ENCODE peak calls at places on chromosomes 13 and 19, in seven cellular contexts. P is IMR-90, Z is H9, U is trophoblast cell, X is mesendoderm, Y is neuronal stem cell, B is H1. M is an unnamed sample.

GRCh38 chr13:33349996-33350826 is 64.7 kb upstream of the STARD13 start:
- DNase-seq in X (peak; percentile 26), U (peak; percentile 35), P (peak; percentile 39), B (peak; percentile 60), Y (peak; percentile 8), Z (peak; percentile 32), M (peak; percentile 66)

GRCh38 chr13:80665792-80666333 is 324.9 kb upstream of the SPRY2 start:
- DNase-seq in B (no peak), U (no peak), Y (no peak), Z (no peak), X (peak; percentile 61), P (no peak), M (no peak)

GRCh38 chr13:113573065-113573464 is 11.5 kb upstream of the TFDP1 start:
- DNase-seq in B (no peak), P (no peak), Z (no peak), Y (no peak), X (no peak), U (no peak), M (no peak)

GRCh38 chr13:22793598-22794134 is 387.1 kb upstream of the SGCG start:
- DNase-seq in B (no peak), Y (no peak), X (peak; percentile 50), Z (no peak), U (peak; percentile 51), P (no peak), M (no peak)

GRCh38 chr19:49690656-49691242 is at the start of gene CPT1C:
- DNase-seq in Z (peak; percentile 93), B (peak; percentile 94), U (peak; percentile 37), X (peak; percentile 93), P (peak; percentile 79), Y (peak; percentile 91), M (peak; percentile 85)

GRCh38 chr13:113860579-113861432 is 3.1 kb downstream of the GAS6 start:
- DNase-seq in X (peak; percentile 92), Z (peak; percentile 80), B (peak; percentile 78), U (no peak), Y (no peak), P (no peak), M (no peak)

GRCh38 chr13:97018029-97018819 is 23.9 kb upstream of the OXGR1 start:
- DNase-seq in Z (peak; percentile 51), Y (no peak), P (peak; percentile 61), X (peak; percentile 91), B (peak; percentile 58), U (peak; percentile 98), M (peak; percentile 71)

GRCh38 chr13:34108396-34108795 is 290.4 kb downstream of the RFC3 start:
- DNase-seq in Z (no peak), U (no peak), X (no peak), B (no peak), P (no peak), Y (no peak), M (no peak)

GRCh38 chr19:40321566-40322270 is 26.5 kb downstream of the C19orf47 start:
- DNase-seq in B (no peak), U (no peak), Z (no peak), P (no peak), X (no peak), Y (no peak), M (no peak)

GRCh38 chr13:47135800-47136658 is 239.2 kb upstream of the HTR2A start:
- DNase-seq in X (no peak), Y (no peak), P (no peak), Z (no peak), B (no peak), U (no peak), M (no peak)

GRCh38 chr19:44657211-44657921 is 13.7 kb downstream of the PVR start:
- DNase-seq in P (peak; percentile 68), Z (peak; percentile 86), B (peak; percentile 95), Y (peak; percentile 61), X (peak; percentile 88), U (peak; percentile 74), M (peak; percentile 68)

GRCh38 chr19:50679177-50680125 is 30.2 kb downstream of the C19orf81 start:
- DNase-seq in U (peak; percentile 64), X (peak; percentile 70), Z (peak; percentile 86), B (peak; percentile 96), P (peak; percentile 66), Y (peak; percentile 67), M (peak; percentile 8)

GRCh38 chr13:79973533-79973963 is 367.4 kb downstream of the SPRY2 start:
- DNase-seq in U (peak; percentile 29), Y (no peak), X (peak; percentile 47), B (no peak), P (no peak), Z (no peak), M (no peak)

GRCh38 chr13:50318887-50319286 is 303.6 kb downstream of the KCNRG start:
- DNase-seq in U (no peak), Z (no peak), B (no peak), X (peak; percentile 48), P (no peak), Y (no peak), M (no peak)

GRCh38 chr19:10602330-10603083 is 15.4 kb upstream of the AP1M2 start:
- DNase-seq in P (peak; percentile 48), Z (peak; percentile 86), X (peak; percentile 86), U (peak; percentile 85), B (peak; percentile 89), Y (peak; percentile 81), M (peak; percentile 77)

GRCh38 chr13:99774644-99775043 is 196.9 kb downstream of the ZIC5 start:
- DNase-seq in X (no peak), U (no peak), B (no peak), Y (no peak), Z (no peak), P (no peak), M (no peak)

GRCh38 chr13:45707701-45708100 is 5.6 kb downstream of the CBY2 start:
- DNase-seq in Z (no peak), P (no peak), X (no peak), B (no peak), Y (no peak), U (no peak), M (no peak)

GRCh38 chr13:24063281-24063851 is 97.2 kb upstream of the SPATA13 start:
- DNase-seq in Z (no peak), B (no peak), Y (no peak), U (no peak), P (no peak), X (no peak), M (no peak)

GRCh38 chr19:50266896-50267295 is 62.3 kb downstream of the KCNC3 start:
- DNase-seq in Z (peak; percentile 97), Y (no peak), U (peak; percentile 2), B (peak; percentile 97), P (no peak), X (peak; percentile 87), M (no peak)

GRCh38 chr13:37074703-37075102 is 15.2 kb upstream of the SUPT20H start:
- DNase-seq in X (peak; percentile 21), Z (no peak), U (peak; percentile 13), P (peak; percentile 49), Y (no peak), B (no peak), M (peak; percentile 46)

GRCh38 chr13:66543780-66544179 is 686.4 kb downstream of the PCDH9 start:
- DNase-seq in B (no peak), X (peak; percentile 45), U (no peak), Z (peak; percentile 37), Y (no peak), P (no peak), M (no peak)

GRCh38 chr13:49262634-49263033 is 14.9 kb downstream of the CDADC1 start:
- DNase-seq in B (no peak), P (no peak), Y (no peak), U (no peak), X (no peak), Z (no peak), M (no peak)

GRCh38 chr13:49271264-49271663 is 23.5 kb downstream of the CDADC1 start:
- DNase-seq in P (no peak), U (no peak), Y (no peak), Z (no peak), X (peak; percentile 5), B (no peak), M (no peak)

DNA sequence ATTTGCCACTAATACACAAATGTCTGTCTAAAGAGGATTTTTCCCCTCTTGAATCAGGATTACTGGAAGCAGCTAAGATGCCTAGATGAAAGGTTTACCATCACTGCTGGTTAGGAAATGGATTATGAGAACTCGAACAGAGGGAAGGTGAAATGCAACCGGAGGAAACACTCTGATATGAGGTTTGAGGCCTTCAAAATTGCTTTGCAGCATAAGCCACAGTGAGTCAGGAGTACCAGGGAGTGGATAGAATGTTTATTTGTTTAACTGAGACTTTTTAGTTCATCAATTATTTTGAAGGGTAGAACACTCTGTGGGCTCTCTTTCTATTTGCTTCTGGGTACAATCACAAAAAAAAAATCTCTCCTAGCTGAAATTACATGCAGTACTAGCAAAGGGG is 18.1 kb downstream of the CDADC1 start:
- DNase-seq in U (no peak), P (peak; percentile 77), Z (no peak), Y (no peak), B (no peak), X (no peak), M (peak; percentile 35)
- H3K27ac ChIP-seq in U (no peak overlapping the region), P (no peak overlapping the region), Z (no peak overlapping the region), Y (no peak overlapping the region), B (no peak overlapping the region), X (no peak overlapping the region), M (no peak overlapping the region)

GRCh38 chr19:8004001-8004400 is 1.4 kb downstream of the ELAVL1 start:
- DNase-seq in Y (no peak), U (no peak), Z (no peak), P (no peak), X (no peak), B (no peak), M (no peak)
- H3K4ac ChIP-seq in Y (no peak overlapping the region), U (peak overlapping the region; percentile 94), Z (no peak overlapping the region), P (no peak overlapping the region), X (no peak overlapping the region), B (no peak overlapping the region), M (no peak overlapping the region)

GRCh38 chr13:75455962-75456361 is 26.0 kb downstream of the TBC1D4 start:
- DNase-seq in P (no peak), Y (no peak), U (no peak), Z (no peak), X (no peak), B (no peak), M (no peak)

GRCh38 chr13:75454497-75454896 is 27.5 kb downstream of the TBC1D4 start:
- DNase-seq in U (no peak), B (no peak), Y (no peak), P (no peak), Z (no peak), X (no peak), M (no peak)

GRCh38 chr13:75461314-75461713 is 20.7 kb downstream of the TBC1D4 start:
- DNase-seq in Y (no peak), U (no peak), B (no peak), P (peak; percentile 15), X (no peak), Z (no peak), M (no peak)

GRCh38 chr13:75460644-75461043 is 21.3 kb downstream of the TBC1D4 start:
- DNase-seq in X (no peak), P (no peak), Y (no peak), B (no peak), U (no peak), Z (no peak), M (no peak)

GRCh38 chr13:75458696-75459422 is 23.1 kb downstream of the TBC1D4 start:
- DNase-seq in X (peak; percentile 29), U (no peak), P (no peak), B (no peak), Y (no peak), Z (peak; percentile 50), M (no peak)
- H3K4me2 ChIP-seq in X (no peak overlapping the region), U (no peak overlapping the region), P (no peak overlapping the region), B (peak overlapping the region; percentile 36), Y (no peak overlapping the region), Z (no peak overlapping the region), M (no peak overlapping the region)

DNA sequence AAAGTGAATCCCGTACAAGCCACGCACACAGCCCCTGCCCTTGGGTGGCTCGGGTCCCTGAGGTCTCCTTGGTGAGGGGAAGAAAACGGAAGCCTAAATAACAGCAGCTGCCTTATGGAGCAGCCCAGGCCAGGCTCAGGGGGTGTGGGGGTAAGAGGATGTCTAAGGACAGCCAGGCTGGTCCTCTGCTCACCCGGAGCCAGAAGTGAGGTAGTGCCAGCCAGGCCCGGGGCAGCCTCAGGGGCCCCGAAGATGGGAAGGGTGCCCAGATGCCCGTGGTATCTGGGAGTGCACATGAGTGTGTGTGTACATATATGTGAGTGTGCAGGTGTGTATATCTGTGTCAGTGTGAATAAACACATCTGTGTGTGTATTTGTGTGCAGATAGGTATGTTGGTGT is 38.4 kb upstream of the PEPD start:
- DNase-seq in Z (no peak), Y (no peak), P (no peak), B (no peak), U (no peak), X (no peak), M (no peak)
- H3K27ac ChIP-seq in Z (no peak overlapping the region), Y (no peak overlapping the region), P (no peak overlapping the region), B (no peak overlapping the region), U (no peak overlapping the region), X (no peak overlapping the region), M (no peak overlapping the region)